ENCODE peak calls at places on chromosome 12, in nine cellular contexts. F is Calu3; Q is AG08396; B is posterior cingulate gyrus; J is activated gamma-delta T cell treated with Interleukin-2 at 50 U/mL for 16 hours; L is stimulated activated CD8-positive, alpha-beta memory T cell treated with anti-CD3 and anti-CD28 coated beads, Interleukin-7, amount 100 ng/mL, for 1 hour; V is glutamatergic neuron; H is GM18507; K is cerebellar cortex. E is an unnamed sample.

GRCh38 chr12:125018356-125018755 is 24.9 kb downstream of the BRI3BP start:
- DNase-seq in K (no peak), V (no peak), J (no peak), F (no peak), B (no peak), H (no peak), Q (no peak), L (no peak), E (no peak)

GRCh38 chr12:26523708-26524150 is 309.3 kb downstream of the ITPR2 start:
- DNase-seq in K (peak; percentile 97), L (no peak), V (peak; percentile 46), H (no peak), F (peak; percentile 65), Q (peak; percentile 73), B (peak; percentile 85), J (no peak), E (peak; percentile 69)

GRCh38 chr12:127214196-127214595 is 1052.8 kb upstream of the TMEM132C start:
- DNase-seq in Q (no peak), L (no peak), B (no peak), H (no peak), K (no peak), V (no peak), F (no peak), J (no peak), E (no peak)

GRCh38 chr12:126798449-126798848 is 1468.5 kb upstream of the TMEM132C start:
- DNase-seq in L (no peak), J (no peak), F (no peak), K (no peak), Q (no peak), V (no peak), H (no peak), B (no peak), E (no peak)

GRCh38 chr12:91142184-91142583 is 30.9 kb upstream of the LUM start:
- DNase-seq in J (no peak), Q (peak; percentile 15), H (no peak), K (no peak), F (no peak), L (no peak), B (no peak), V (no peak), E (no peak)

GRCh38 chr12:128969480-128970055 is 116.3 kb downstream of the GLT1D1 start:
- DNase-seq in J (no peak), V (peak; percentile 74), Q (no peak), H (peak; percentile 23), L (no peak), K (peak; percentile 66), F (peak; percentile 50), B (peak; percentile 82), E (no peak)

GRCh38 chr12:64110864-64111263 is 111.2 kb downstream of the KICS2 start:
- DNase-seq in V (no peak), F (no peak), B (no peak), H (no peak), L (no peak), K (no peak), Q (no peak), J (no peak), E (no peak)

GRCh38 chr12:39006286-39006685 is 100.9 kb upstream of the CPNE8 start:
- DNase-seq in F (no peak), J (no peak), K (no peak), H (no peak), V (no peak), B (no peak), Q (no peak), L (no peak), E (no peak)

GRCh38 chr12:48933664-48934311 is 8.5 kb upstream of the FKBP11 start:
- DNase-seq in H (no peak), Q (no peak), B (no peak), F (no peak), V (no peak), L (no peak), J (peak; percentile 38), K (no peak), E (no peak)

GRCh38 chr12:92426346-92426745 is 276.4 kb upstream of the PLEKHG7 start:
- DNase-seq in L (no peak), V (no peak), H (no peak), J (no peak), B (no peak), F (no peak), Q (no peak), K (peak; percentile 32), E (no peak)

GRCh38 chr12:4849024-4849594 is 60.6 kb upstream of the KCNA1 start:
- DNase-seq in V (no peak), H (peak; percentile 29), Q (peak; percentile 51), L (no peak), K (peak; percentile 52), B (no peak), F (peak; percentile 13), J (no peak), E (peak; percentile 16)

GRCh38 chr12:74903522-74903921 is 306.1 kb downstream of the KCNC2 start:
- DNase-seq in F (no peak), V (no peak), H (no peak), K (peak; percentile 5), L (no peak), Q (no peak), J (no peak), B (no peak), E (no peak)

GRCh38 chr12:58368001-58368400 is 426.6 kb downstream of the ATP23 start:
- DNase-seq in H (no peak), J (no peak), Q (no peak), V (no peak), K (no peak), B (no peak), F (no peak), L (no peak), E (no peak)

GRCh38 chr12:104183443-104183842 is 32.1 kb upstream of the TXNRD1 start:
- DNase-seq in H (no peak), V (no peak), F (no peak), Q (no peak), B (no peak), L (no peak), J (no peak), K (no peak), E (no peak)

GRCh38 chr12:94504386-94504785 is 44.7 kb upstream of the CEP83 start:
- DNase-seq in Q (no peak), K (no peak), F (no peak), V (no peak), H (no peak), J (no peak), B (no peak), L (no peak), E (no peak)

GRCh38 chr12:95870897-95871296 is 12.1 kb downstream of the SNRPF start:
- DNase-seq in Q (no peak), F (no peak), K (no peak), H (no peak), J (no peak), L (no peak), V (no peak), B (no peak), E (no peak)

GRCh38 chr12:5546616-5547015 is 114.7 kb downstream of the NTF3 start:
- DNase-seq in B (no peak), J (no peak), Q (no peak), F (no peak), H (no peak), V (no peak), L (no peak), K (no peak), E (no peak)

GRCh38 chr12:103495783-103496456 is at the start of gene C12orf42:
- DNase-seq in F (peak; percentile 32), B (peak; percentile 66), V (peak; percentile 69), J (peak; percentile 11), K (peak; percentile 8), H (no peak), L (no peak), Q (peak; percentile 44), E (peak; percentile 53)

GRCh38 chr12:126093911-126094310 is 1028.7 kb downstream of the AACS start:
- DNase-seq in Q (no peak), F (peak; percentile 11), L (no peak), V (peak; percentile 24), J (no peak), H (no peak), K (no peak), B (no peak), E (no peak)

GRCh38 chr12:55818886-55819285 is 1.0 kb downstream of the ORMDL2 start:
- DNase-seq in L (no peak), B (no peak), J (no peak), K (no peak), Q (peak; percentile 14), F (no peak), H (no peak), V (no peak), E (no peak)

GRCh38 chr12:43444940-43445564 is 107.0 kb downstream of the ADAMTS20 start:
- DNase-seq in Q (peak; percentile 15), K (peak; percentile 41), F (peak; percentile 68), H (peak; percentile 4), L (peak; percentile 5), V (peak; percentile 68), B (peak; percentile 14), J (peak; percentile 27), E (peak; percentile 60)

GRCh38 chr12:25249951-25250738 is 584 bp downstream of the KRAS start:
- DNase-seq in H (no peak), J (peak; percentile 46), L (peak; percentile 14), V (peak; percentile 59), Q (peak; percentile 36), F (peak; percentile 34), B (peak; percentile 25), K (peak; percentile 48), E (no peak)

GRCh38 chr12:92133166-92133565 is 12.5 kb downstream of the BTG1 start:
- DNase-seq in H (no peak), J (no peak), L (no peak), Q (no peak), F (no peak), B (no peak), K (peak; percentile 47), V (no peak), E (no peak)

GRCh38 chr12:117100251-117100650 is 1.0 kb upstream of the TESC start:
- DNase-seq in Q (peak; percentile 67), V (peak; percentile 27), H (no peak), J (no peak), K (no peak), L (no peak), F (peak; percentile 57), B (no peak), E (no peak)

GRCh38 chr12:39173689-39174088 is 268.3 kb upstream of the CPNE8 start:
- DNase-seq in H (no peak), L (no peak), J (no peak), V (no peak), B (no peak), Q (no peak), K (no peak), F (no peak), E (no peak)

GRCh38 chr12:116806845-116807440 is 68.8 kb downstream of the RNFT2 start:
- DNase-seq in K (no peak), V (no peak), J (no peak), H (no peak), B (no peak), F (no peak), L (no peak), Q (peak; percentile 34), E (no peak)

GRCh38 chr12:17588968-17589367 is 501.0 kb downstream of the RERGL start:
- DNase-seq in Q (no peak), L (no peak), H (no peak), V (peak; percentile 17), B (no peak), K (no peak), F (peak; percentile 8), J (no peak), E (peak; percentile 55)

GRCh38 chr12:43551271-43551970 is 582 bp downstream of the ADAMTS20 start:
- DNase-seq in F (no peak), V (peak; percentile 51), L (no peak), Q (peak; percentile 8), B (no peak), H (no peak), K (no peak), J (no peak), E (no peak)

GRCh38 chr12:133080619-133081407 is at the start of gene ZNF140:
- DNase-seq in V (peak; percentile 98), L (peak; percentile 87), J (peak; percentile 92), H (peak; percentile 58), F (peak; percentile 99), K (peak; percentile 98), Q (peak; percentile 89), B (peak; percentile 98), E (peak; percentile 97)

GRCh38 chr12:111121840-111122239 is 201.5 kb upstream of the MYL2 start:
- DNase-seq in Q (no peak), K (no peak), F (no peak), L (no peak), B (no peak), J (no peak), V (no peak), H (no peak), E (no peak)

E was measured in NCI-H460.